ENCODE peak calls at places on chromosomes 1 and 21, in six cellular contexts. H is Panc1, L is fibroblast of villous mesenchyme, N is cardiac fibroblast, T is fibroblast of pulmonary artery, S is neural progenitor cell. X is an unnamed sample.

GRCh38 chr1:157495285-157495684 is 57.0 kb downstream of the FCRL5 start:
- DNase-seq in H (no peak), L (no peak), N (no peak), T (no peak), S (no peak), X (no peak)

GRCh38 chr1:81660286-81660685 is 140.4 kb upstream of the ADGRL2 start:
- DNase-seq in H (no peak), L (peak), N (no peak), T (no peak), S (no peak), X (peak)

GRCh38 chr1:234528073-234528865 is 49.3 kb upstream of the TARBP1 start:
- DNase-seq in H (no peak), L (no peak), N (no peak), T (no peak), S (no peak), X (no peak)

GRCh38 chr1:159892944-159893343 is 7.0 kb downstream of the CFAP45 start:
- DNase-seq in H (no peak), L (no peak), N (no peak), T (no peak), S (no peak), X (no peak)

GRCh38 chr1:88276158-88276557 is 407.9 kb upstream of the PKN2 start:
- DNase-seq in H (no peak), L (peak), N (no peak), T (peak), S (no peak), X (no peak)

GRCh38 chr1:69433073-69433472 is 134.6 kb upstream of the LRRC7 start:
- DNase-seq in H (no peak), L (no peak), N (no peak), T (no peak), S (no peak), X (no peak)

GRCh38 chr1:19347538-19348177 is 35.5 kb downstream of the SLC66A1 start:
- DNase-seq in H (no peak), L (no peak), N (no peak), T (no peak), S (no peak), X (no peak)

GRCh38 chr1:96049759-96050409 is 671.7 kb upstream of the PTBP2 start:
- DNase-seq in H (no peak), L (no peak), N (peak), T (peak), S (no peak), X (peak)

GRCh38 chr21:41361053-41361785 is 608 bp upstream of the MX2 start:
- DNase-seq in H (no peak), L (no peak), N (no peak), T (no peak), S (no peak), X (no peak)

GRCh38 chr1:4307911-4308545 is 346.4 kb upstream of the AJAP1 start:
- DNase-seq in H (no peak), L (no peak), N (no peak), T (no peak), S (no peak), X (no peak)

GRCh38 chr1:215777370-215777925 is 210.3 kb downstream of the KCTD3 start:
- DNase-seq in H (no peak), L (no peak), N (peak), T (no peak), S (no peak), X (no peak)

GRCh38 chr1:214660900-214661299 is 57.9 kb downstream of the CENPF start:
- DNase-seq in H (no peak), L (peak), N (peak), T (peak), S (peak), X (peak)

GRCh38 chr1:83998599-83999315 is at the start of gene TTLL7:
- DNase-seq in H (no peak), L (peak), N (no peak), T (peak), S (peak), X (no peak)

GRCh38 chr1:103948526-103948925 is 198.8 kb downstream of the AMY1C start:
- DNase-seq in H (no peak), L (no peak), N (no peak), T (peak), S (no peak), X (peak)
- TF ChIP-seq CTCF in H (peak), L (no peak), N (no peak), T (no peak), S (peak), X (no peak)

DNA sequence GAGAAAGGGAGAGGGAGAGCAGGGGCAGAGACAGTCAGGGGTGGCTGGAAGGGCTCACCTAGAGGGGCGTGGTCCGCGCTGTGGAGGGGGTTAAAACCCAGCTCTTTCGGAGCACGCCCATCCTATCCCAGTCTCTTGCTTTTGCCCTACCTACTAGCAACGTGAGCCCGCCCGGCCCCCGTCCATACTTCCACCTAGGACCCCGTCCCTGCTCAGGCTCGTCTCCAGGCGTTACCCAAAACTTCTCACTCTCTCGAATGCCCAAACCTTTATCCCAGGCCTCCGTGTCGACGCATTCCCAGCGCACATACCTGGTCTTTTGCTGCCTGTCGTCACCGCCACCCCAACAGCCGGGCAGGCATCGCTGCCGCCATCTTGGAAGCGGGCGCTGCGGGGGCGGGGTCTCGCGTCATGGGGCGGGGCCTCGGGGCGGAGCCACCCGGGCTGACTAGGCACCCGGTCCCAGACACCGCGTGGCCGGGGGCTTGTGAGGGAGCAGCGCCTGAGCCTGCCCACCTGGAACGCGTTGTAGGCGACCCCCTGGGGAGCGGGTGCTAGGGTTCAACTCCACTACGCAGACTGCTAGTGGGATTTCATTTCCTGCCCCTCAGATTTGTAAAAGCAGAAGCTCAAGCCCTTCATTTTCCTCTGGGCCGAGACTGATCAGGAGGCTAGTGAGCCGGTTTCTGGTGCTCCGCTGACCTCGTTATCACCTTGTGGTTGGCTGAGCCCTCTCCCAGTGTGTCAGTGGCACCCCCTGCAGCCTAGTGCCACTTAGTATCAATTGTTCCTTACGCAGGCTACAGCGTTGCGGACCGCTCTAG is at the start of gene B4GALT3:
- DNase-seq in H (no peak), L (peak), N (peak), T (peak), S (peak), X (peak)
- TF ChIP-seq CTCF in H (no peak), L (no peak), N (no peak), T (no peak), S (peak), X (no peak)

GRCh38 chr1:228465134-228465533 is 22.0 kb upstream of the RNF187 start:
- DNase-seq in H (no peak), L (no peak), N (no peak), T (no peak), S (peak), X (no peak)

GRCh38 chr1:228463009-228463558 is 24.1 kb upstream of the RNF187 start:
- DNase-seq in H (no peak), L (no peak), N (no peak), T (no peak), S (no peak), X (no peak)

GRCh38 chr1:228464487-228464983 is 22.6 kb upstream of the RNF187 start:
- DNase-seq in H (no peak), L (peak), N (peak), T (peak), S (peak), X (peak)

GRCh38 chr1:228462560-228462959 is 24.6 kb upstream of the RNF187 start:
- DNase-seq in H (no peak), L (no peak), N (no peak), T (no peak), S (no peak), X (no peak)

DNA sequence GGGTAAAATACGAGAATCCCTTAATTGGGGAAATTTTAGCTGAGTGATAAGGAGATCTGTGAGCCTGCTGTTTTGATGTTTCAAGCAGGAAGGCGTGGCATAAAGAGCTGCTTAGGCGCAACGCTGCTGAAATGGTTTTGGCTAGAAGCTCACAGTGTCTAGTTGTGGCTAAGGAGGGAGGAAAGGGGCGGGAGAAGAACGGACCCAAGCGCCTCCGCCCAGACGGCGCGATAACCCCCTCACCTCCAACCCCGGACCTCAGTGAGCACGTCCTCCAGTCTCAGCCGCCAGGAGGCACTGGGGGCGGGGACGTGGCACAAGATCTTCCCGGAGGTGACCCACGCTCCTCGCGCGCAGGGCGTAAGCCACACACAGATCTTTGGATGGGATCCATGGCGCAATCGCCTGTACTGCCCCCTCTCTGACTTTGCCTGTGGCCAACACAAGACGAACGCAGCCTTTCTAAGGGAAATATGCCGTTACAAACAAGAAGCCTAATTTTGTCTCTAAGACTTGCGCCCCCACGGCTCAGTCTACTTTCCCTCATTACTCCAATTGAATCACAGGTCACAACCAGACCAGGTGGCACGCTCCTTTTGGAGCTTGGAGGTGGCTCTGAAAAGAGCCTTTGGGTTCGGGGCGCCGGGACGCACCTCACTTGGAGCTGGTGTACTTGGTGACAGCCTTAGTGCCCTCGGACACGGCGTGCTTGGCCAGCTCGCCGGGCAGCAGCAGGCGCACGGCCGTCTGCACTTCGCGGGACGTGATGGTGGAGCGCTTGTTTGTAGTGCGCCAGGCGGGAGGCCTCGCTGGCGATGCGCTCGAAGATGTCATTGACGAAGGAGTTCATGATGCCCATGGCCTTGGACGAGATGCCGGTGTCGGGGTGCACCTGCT is 23.4 kb upstream of the RNF187 start:
- DNase-seq in H (no peak), L (peak), N (peak), T (peak), S (peak), X (no peak)
- TF ChIP-seq CTCF in H (peak), L (peak), N (peak), T (no peak), S (peak), X (peak)

DNA sequence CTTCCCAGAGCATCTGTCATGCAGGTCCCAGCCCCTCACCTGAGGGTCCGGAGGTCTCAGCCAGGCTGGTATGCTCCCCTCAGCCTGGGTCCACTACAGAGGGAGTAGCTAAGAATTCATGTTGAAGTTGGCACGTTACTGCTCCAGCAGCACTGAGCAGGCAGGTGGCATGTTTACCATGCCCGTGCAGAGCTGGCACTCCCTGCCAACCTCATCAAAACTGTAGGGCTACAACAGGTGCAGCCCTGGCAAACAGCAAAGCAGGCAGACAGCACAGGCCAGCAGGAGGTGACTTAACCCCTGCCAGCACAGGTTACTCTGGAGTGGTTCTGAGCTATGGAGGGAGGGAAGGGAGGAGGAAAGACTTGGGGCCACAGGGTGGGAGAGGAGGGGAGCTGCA is 46.4 kb downstream of the NUAK2 start:
- DNase-seq in H (no peak), L (no peak), N (no peak), T (no peak), S (no peak), X (no peak)
- TF ChIP-seq CTCF in H (no peak), L (no peak), N (no peak), T (no peak), S (no peak), X (no peak)

GRCh38 chr1:181485276-181486097 is 2.2 kb downstream of the CACNA1E start:
- DNase-seq in H (no peak), L (no peak), N (no peak), T (no peak), S (peak), X (no peak)
- TF ChIP-seq CTCF in H (no peak), L (no peak), N (no peak), T (no peak), S (no peak), X (no peak)

DNA sequence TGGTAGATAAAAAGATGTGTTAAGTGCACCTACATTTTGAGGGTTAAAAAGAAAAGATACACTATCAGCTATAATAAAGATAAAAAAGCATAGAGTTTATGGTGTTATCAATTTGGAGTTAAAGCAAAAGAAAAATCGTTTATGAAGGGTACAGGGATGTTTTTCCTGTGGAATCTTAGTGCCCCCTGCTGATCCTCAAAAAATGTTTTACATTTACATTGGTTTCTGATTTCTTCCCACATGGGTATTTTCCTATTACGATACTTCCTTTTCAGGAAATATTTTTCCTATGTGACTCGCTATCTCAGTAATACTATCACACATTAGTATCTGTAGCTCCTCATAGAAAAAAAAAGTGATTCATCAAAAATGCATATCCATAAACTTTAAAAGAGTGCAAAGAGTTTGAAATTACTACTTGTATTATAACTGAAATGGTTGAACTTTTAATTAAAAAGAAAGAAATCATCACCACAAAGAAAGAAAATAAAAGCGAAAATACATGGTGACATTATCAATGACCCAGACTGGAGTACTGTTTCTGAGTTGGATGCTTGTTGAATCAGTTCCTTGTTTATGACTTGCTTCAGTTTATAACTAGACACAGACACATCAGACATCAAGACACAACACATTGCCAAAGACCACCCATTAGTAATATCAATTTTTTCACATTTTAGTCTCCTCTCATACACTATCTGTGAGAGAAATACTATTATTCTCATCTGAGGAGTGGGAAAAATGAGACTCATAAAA is 293.2 kb downstream of the MRPL39 start:
- DNase-seq in H (no peak), L (peak), N (peak), T (peak), S (no peak), X (peak)
- TF ChIP-seq CTCF in H (no peak), L (peak), N (peak), T (peak), S (peak), X (peak)

GRCh38 chr1:93450331-93450730 is 2.4 kb downstream of the FNBP1L start:
- DNase-seq in H (no peak), L (no peak), N (no peak), T (no peak), S (no peak), X (no peak)

GRCh38 chr1:93446837-93447451 is 974 bp upstream of the FNBP1L start:
- DNase-seq in H (no peak), L (no peak), N (peak), T (peak), S (no peak), X (no peak)

GRCh38 chr1:93447481-93448291 is at the start of gene FNBP1L:
- DNase-seq in H (no peak), L (peak), N (peak), T (peak), S (peak), X (peak)

GRCh38 chr1:93448292-93448982 is 519 bp downstream of the FNBP1L start:
- DNase-seq in H (no peak), L (no peak), N (peak), T (peak), S (peak), X (no peak)

GRCh38 chr1:93448983-93449805 is 1.3 kb downstream of the FNBP1L start:
- DNase-seq in H (no peak), L (peak), N (peak), T (peak), S (peak), X (peak)
- TF ChIP-seq CTCF in H (peak), L (no peak), N (no peak), T (no peak), S (peak), X (peak)

GRCh38 chr1:181508486-181509165 is 25.3 kb downstream of the CACNA1E start:
- DNase-seq in H (no peak), L (peak), N (no peak), T (no peak), S (no peak), X (no peak)
- TF ChIP-seq CTCF in H (no peak), L (no peak), N (no peak), T (no peak), S (no peak), X (no peak)

DNA sequence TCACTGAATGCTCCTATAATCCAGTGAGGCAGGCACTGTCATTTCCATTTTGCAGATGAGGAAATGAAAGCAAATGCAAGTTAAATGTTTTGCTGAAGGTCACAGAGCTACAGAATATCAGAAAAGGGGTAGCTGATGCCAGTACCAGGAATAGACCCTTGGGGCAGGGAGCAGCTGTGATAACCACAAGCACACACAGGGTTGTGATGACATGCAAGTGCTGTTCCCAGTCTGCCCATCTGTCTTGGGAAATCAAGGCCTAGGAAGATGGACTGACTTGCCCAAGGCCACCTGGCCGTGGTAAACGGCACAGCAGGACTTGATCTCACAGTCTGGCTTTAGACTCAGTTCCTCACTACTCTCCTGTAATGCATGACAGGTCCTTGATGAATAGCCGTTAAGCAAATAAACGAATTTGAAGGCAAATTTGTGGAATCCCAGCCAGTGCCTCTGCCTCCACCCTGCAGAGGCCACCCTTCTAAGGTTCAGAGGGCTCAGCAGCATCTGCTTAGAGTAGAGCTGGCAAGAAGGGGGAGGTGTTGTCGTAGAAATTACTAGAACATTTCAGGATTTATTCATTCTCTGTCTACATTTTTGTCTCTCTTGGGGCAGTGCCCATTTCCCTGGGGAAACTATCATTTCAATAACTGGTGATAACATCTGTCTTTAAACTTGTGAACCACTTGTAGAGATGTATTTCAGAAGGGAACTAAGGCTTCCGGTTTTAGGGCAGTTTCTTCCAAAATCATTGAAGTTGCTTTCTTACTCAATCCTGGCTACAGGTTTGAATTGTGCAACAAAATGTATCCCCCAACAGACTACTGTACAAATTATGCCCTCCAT is 53.2 kb upstream of the MRPS6 start:
- DNase-seq in H (no peak), L (no peak), N (no peak), T (no peak), S (no peak), X (no peak)
- TF ChIP-seq CTCF in H (no peak), L (no peak), N (no peak), T (no peak), S (no peak), X (no peak)

X was measured in choroid plexus epithelial cell.